ENCODE peak calls at places on chromosomes 3 and 15, in seven cellular contexts. One of them, this sample, is unnamed.

GRCh38 chr15:25664761-25665160 is 198.4 kb downstream of the ATP10A start:
- DNase-seq in endothelial cell of umbilical vein: no peak
- DNase-seq in IMR-90: no peak
- DNase-seq in uterus: no peak
- DNase-seq in transverse colon: no peak
- DNase-seq in erythroblast: no peak
- DNase-seq in heart left ventricle: no peak
- DNase-seq in this sample: no peak

GRCh38 chr3:122947621-122948202 is 79.9 kb downstream of the SEMA5B start:
- DNase-seq in endothelial cell of umbilical vein: peak; percentile 24
- DNase-seq in IMR-90: peak; percentile 17
- DNase-seq in uterus: no peak
- DNase-seq in transverse colon: no peak
- DNase-seq in erythroblast: no peak
- DNase-seq in heart left ventricle: no peak
- DNase-seq in this sample: no peak

GRCh38 chr3:152302521-152303021 is 33.8 kb downstream of the MBNL1 start:
- DNase-seq in endothelial cell of umbilical vein: peak; percentile 24
- DNase-seq in IMR-90: peak; percentile 90
- DNase-seq in uterus: peak; percentile 78
- DNase-seq in transverse colon: peak; percentile 55
- DNase-seq in erythroblast: no peak
- DNase-seq in heart left ventricle: peak; percentile 84
- DNase-seq in this sample: no peak

GRCh38 chr15:35880896-35881295 is 334.9 kb upstream of the DPH6 start:
- DNase-seq in endothelial cell of umbilical vein: no peak
- DNase-seq in IMR-90: no peak
- DNase-seq in uterus: no peak
- DNase-seq in transverse colon: no peak
- DNase-seq in erythroblast: no peak
- DNase-seq in heart left ventricle: no peak
- DNase-seq in this sample: no peak

GRCh38 chr15:23564798-23565394 is 578 bp upstream of the MKRN3 start:
- DNase-seq in endothelial cell of umbilical vein: peak; percentile 1
- DNase-seq in IMR-90: no peak
- DNase-seq in uterus: no peak
- DNase-seq in transverse colon: no peak
- DNase-seq in erythroblast: no peak
- DNase-seq in heart left ventricle: no peak
- DNase-seq in this sample: peak; percentile 19

GRCh38 chr3:13647314-13648059 is 98.6 kb downstream of the FBLN2 start:
- DNase-seq in endothelial cell of umbilical vein: no peak
- DNase-seq in IMR-90: peak; percentile 22
- DNase-seq in uterus: no peak
- DNase-seq in transverse colon: no peak
- DNase-seq in erythroblast: peak; percentile 34
- DNase-seq in heart left ventricle: no peak
- DNase-seq in this sample: peak; percentile 87

GRCh38 chr3:188407158-188407880 is 253.4 kb downstream of the LPP start:
- DNase-seq in endothelial cell of umbilical vein: no peak
- DNase-seq in IMR-90: peak; percentile 55
- DNase-seq in uterus: no peak
- DNase-seq in transverse colon: no peak
- DNase-seq in erythroblast: no peak
- DNase-seq in heart left ventricle: no peak
- DNase-seq in this sample: no peak

GRCh38 chr3:186523434-186523833 is 20.7 kb downstream of the CRYGS start:
- DNase-seq in endothelial cell of umbilical vein: no peak
- DNase-seq in IMR-90: no peak
- DNase-seq in uterus: no peak
- DNase-seq in transverse colon: no peak
- DNase-seq in erythroblast: no peak
- DNase-seq in heart left ventricle: no peak
- DNase-seq in this sample: no peak

GRCh38 chr15:43520138-43520537 is 2.7 kb downstream of the MAP1A start:
- DNase-seq in endothelial cell of umbilical vein: no peak
- DNase-seq in IMR-90: no peak
- DNase-seq in uterus: no peak
- DNase-seq in transverse colon: no peak
- DNase-seq in erythroblast: no peak
- DNase-seq in heart left ventricle: no peak
- DNase-seq in this sample: no peak

GRCh38 chr3:111691293-111691909 is 96.3 kb upstream of the ZBED2 start:
- DNase-seq in endothelial cell of umbilical vein: peak; percentile 53
- DNase-seq in IMR-90: peak; percentile 76
- DNase-seq in uterus: no peak
- DNase-seq in transverse colon: no peak
- DNase-seq in erythroblast: peak; percentile 21
- DNase-seq in heart left ventricle: no peak
- DNase-seq in this sample: no peak

GRCh38 chr3:57709559-57709958 is 16.7 kb upstream of the DENND6A start:
- DNase-seq in endothelial cell of umbilical vein: peak; percentile 69
- DNase-seq in IMR-90: no peak
- DNase-seq in uterus: no peak
- DNase-seq in transverse colon: no peak
- DNase-seq in erythroblast: no peak
- DNase-seq in heart left ventricle: no peak
- DNase-seq in this sample: no peak

GRCh38 chr3:9730747-9731205 is 759 bp upstream of the BRPF1 start:
- DNase-seq in endothelial cell of umbilical vein: no peak
- DNase-seq in IMR-90: no peak
- DNase-seq in uterus: no peak
- DNase-seq in transverse colon: no peak
- DNase-seq in erythroblast: no peak
- DNase-seq in heart left ventricle: no peak
- DNase-seq in this sample: peak; percentile 69

GRCh38 chr3:71104090-71104489 is 479.4 kb downstream of the FOXP1 start:
- DNase-seq in endothelial cell of umbilical vein: peak; percentile 59
- DNase-seq in IMR-90: peak; percentile 99
- DNase-seq in uterus: no peak
- DNase-seq in transverse colon: no peak
- DNase-seq in erythroblast: no peak
- DNase-seq in heart left ventricle: no peak
- DNase-seq in this sample: no peak

GRCh38 chr3:149407898-149408297 is 30.4 kb upstream of the TM4SF1 start:
- DNase-seq in endothelial cell of umbilical vein: no peak
- DNase-seq in IMR-90: peak; percentile 65
- DNase-seq in uterus: no peak
- DNase-seq in transverse colon: no peak
- DNase-seq in erythroblast: no peak
- DNase-seq in heart left ventricle: no peak
- DNase-seq in this sample: no peak

GRCh38 chr3:160006282-160007163 is 17.9 kb downstream of the IL12A start:
- DNase-seq in endothelial cell of umbilical vein: peak; percentile 75
- DNase-seq in IMR-90: peak; percentile 77
- DNase-seq in uterus: peak; percentile 37
- DNase-seq in transverse colon: peak; percentile 61
- DNase-seq in erythroblast: peak; percentile 23
- DNase-seq in heart left ventricle: peak; percentile 38
- DNase-seq in this sample: peak; percentile 47

GRCh38 chr3:129016725-129017530 is 15.8 kb downstream of the EFCC1 start:
- DNase-seq in endothelial cell of umbilical vein: no peak
- DNase-seq in IMR-90: peak; percentile 37
- DNase-seq in uterus: peak; percentile 45
- DNase-seq in transverse colon: peak; percentile 79
- DNase-seq in erythroblast: peak; percentile 90
- DNase-seq in heart left ventricle: peak; percentile 76
- DNase-seq in this sample: no peak

GRCh38 chr3:74377701-74378100 is 236.8 kb downstream of the CNTN3 start:
- DNase-seq in endothelial cell of umbilical vein: no peak
- DNase-seq in IMR-90: no peak
- DNase-seq in uterus: no peak
- DNase-seq in transverse colon: no peak
- DNase-seq in erythroblast: no peak
- DNase-seq in heart left ventricle: no peak
- DNase-seq in this sample: no peak

GRCh38 chr3:16513141-16514020 is at the start of gene RFTN1:
- DNase-seq in endothelial cell of umbilical vein: peak; percentile 50
- DNase-seq in IMR-90: peak; percentile 70
- DNase-seq in uterus: peak; percentile 57
- DNase-seq in transverse colon: peak; percentile 36
- DNase-seq in erythroblast: peak; percentile 36
- DNase-seq in heart left ventricle: peak; percentile 72
- DNase-seq in this sample: peak; percentile 73
- TF ChIP-seq POLR2A in endothelial cell of umbilical vein: peak; percentile 43
- TF ChIP-seq POLR2A in IMR-90: peak; percentile 69
- TF ChIP-seq POLR2A in uterus: peak; percentile 66
- TF ChIP-seq POLR2A in transverse colon: no peak
- TF ChIP-seq POLR2A in erythroblast: no peak
- TF ChIP-seq POLR2A in heart left ventricle: no peak
- TF ChIP-seq POLR2A in this sample: peak; percentile 17

DNA sequence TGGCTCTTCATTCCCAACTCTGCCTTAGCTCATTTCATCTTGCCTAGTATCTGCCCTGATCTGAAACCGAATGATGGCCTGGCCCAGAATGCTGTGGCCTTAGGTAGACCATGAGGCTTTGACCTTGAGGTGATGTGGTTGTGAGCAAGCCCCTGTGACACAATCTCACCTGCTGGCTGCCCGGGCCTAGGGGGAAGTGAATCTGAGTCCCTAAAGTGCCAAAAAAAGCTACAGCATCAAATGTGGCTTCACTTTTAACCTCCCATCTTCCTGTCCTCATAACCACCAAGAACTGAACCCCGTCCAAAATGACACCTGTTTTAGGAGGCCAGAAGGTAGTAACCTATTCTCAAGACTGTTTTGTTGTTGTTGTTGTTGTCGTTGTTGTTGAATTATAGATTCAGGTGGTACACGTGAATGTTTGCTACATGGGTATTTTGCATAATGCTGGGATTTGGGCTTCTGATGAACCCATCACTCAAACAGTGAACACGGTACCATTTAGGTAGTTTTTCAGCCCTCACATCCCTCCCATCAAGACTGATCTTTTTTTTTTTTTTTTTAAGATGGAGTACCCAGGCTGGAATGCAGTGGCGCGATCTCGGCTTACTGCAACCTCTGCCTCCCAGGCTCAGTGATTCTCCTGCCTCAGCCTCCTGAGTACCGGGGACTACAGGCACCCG is 54.6 kb downstream of the MCCC1 start:
- DNase-seq in endothelial cell of umbilical vein: no peak
- DNase-seq in IMR-90: no peak
- DNase-seq in uterus: no peak
- DNase-seq in transverse colon: peak; percentile 52
- DNase-seq in erythroblast: no peak
- DNase-seq in heart left ventricle: no peak
- DNase-seq in this sample: no peak
- TF ChIP-seq POLR2A in endothelial cell of umbilical vein: no peak
- TF ChIP-seq POLR2A in IMR-90: no peak
- TF ChIP-seq POLR2A in uterus: no peak
- TF ChIP-seq POLR2A in transverse colon: no peak
- TF ChIP-seq POLR2A in erythroblast: no peak
- TF ChIP-seq POLR2A in heart left ventricle: no peak
- TF ChIP-seq POLR2A in this sample: no peak

GRCh38 chr15:33194704-33195261 is at the start of gene FMN1:
- DNase-seq in endothelial cell of umbilical vein: peak; percentile 97
- DNase-seq in IMR-90: peak; percentile 84
- DNase-seq in uterus: peak; percentile 88
- DNase-seq in transverse colon: peak; percentile 93
- DNase-seq in erythroblast: peak; percentile 95
- DNase-seq in heart left ventricle: peak; percentile 95
- DNase-seq in this sample: peak; percentile 92
- TF ChIP-seq POLR2A in endothelial cell of umbilical vein: no peak
- TF ChIP-seq POLR2A in IMR-90: no peak
- TF ChIP-seq POLR2A in uterus: peak; percentile 31
- TF ChIP-seq POLR2A in transverse colon: peak; percentile 43
- TF ChIP-seq POLR2A in erythroblast: peak; percentile 35
- TF ChIP-seq POLR2A in heart left ventricle: no peak
- TF ChIP-seq POLR2A in this sample: peak; percentile 6

GRCh38 chr15:76905013-76905839 is at the start of gene SCAPER:
- DNase-seq in endothelial cell of umbilical vein: peak; percentile 92
- DNase-seq in IMR-90: peak; percentile 82
- DNase-seq in uterus: peak; percentile 90
- DNase-seq in transverse colon: peak; percentile 95
- DNase-seq in erythroblast: peak; percentile 79
- DNase-seq in heart left ventricle: peak; percentile 97
- DNase-seq in this sample: peak; percentile 79
- TF ChIP-seq POLR2A in endothelial cell of umbilical vein: peak; percentile 80
- TF ChIP-seq POLR2A in IMR-90: peak; percentile 44
- TF ChIP-seq POLR2A in uterus: peak; percentile 87
- TF ChIP-seq POLR2A in transverse colon: peak; percentile 74
- TF ChIP-seq POLR2A in erythroblast: no peak
- TF ChIP-seq POLR2A in heart left ventricle: peak; percentile 16
- TF ChIP-seq POLR2A in this sample: peak; percentile 47

DNA sequence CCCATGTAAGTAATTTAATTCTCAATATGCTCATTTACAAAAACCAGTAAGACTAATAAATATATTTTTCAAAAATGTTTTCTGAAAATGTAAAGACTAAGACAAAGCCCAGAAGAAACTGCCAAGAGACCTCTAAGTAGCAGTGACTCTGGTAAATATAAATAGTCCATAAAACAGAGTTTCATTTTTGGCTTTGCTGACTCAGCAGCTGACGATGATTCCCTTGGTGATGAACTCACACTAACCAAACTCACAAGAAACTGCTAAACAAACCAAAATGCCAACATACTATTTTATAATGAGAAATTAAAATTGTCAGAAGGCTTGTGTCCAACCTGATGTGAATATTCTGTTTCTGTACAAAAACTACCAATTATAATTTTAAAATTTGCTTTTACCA is 31.5 kb upstream of the IMPG2 start:
- DNase-seq in endothelial cell of umbilical vein: no peak
- DNase-seq in IMR-90: peak; percentile 6
- DNase-seq in uterus: no peak
- DNase-seq in transverse colon: no peak
- DNase-seq in erythroblast: peak; percentile 19
- DNase-seq in heart left ventricle: no peak
- DNase-seq in this sample: no peak
- TF ChIP-seq POLR2A in endothelial cell of umbilical vein: no peak
- TF ChIP-seq POLR2A in IMR-90: no peak
- TF ChIP-seq POLR2A in uterus: no peak
- TF ChIP-seq POLR2A in transverse colon: no peak
- TF ChIP-seq POLR2A in erythroblast: no peak
- TF ChIP-seq POLR2A in heart left ventricle: no peak
- TF ChIP-seq POLR2A in this sample: no peak